ENCODE peak calls at places on chromosomes 6 and 20, in nine cellular contexts. B, A, G, Z, S, D, I, P and J are unnamed samples.

GRCh38 chr20:38201356-38201755 is 36.3 kb upstream of the TGM2 start:
- DNase-seq in A (peak), D (peak), S (peak), Z (peak), B (peak), G (peak), I (peak), P (no peak), J (peak)

GRCh38 chr6:170367241-170367640 is 60.7 kb downstream of the FAM120B start:
- DNase-seq in I (no peak), G (no peak), B (peak), A (no peak), P (no peak), S (no peak), D (no peak), Z (no peak), J (no peak)

GRCh38 chr6:71107935-71108420 is 151.1 kb upstream of the B3GAT2 start:
- DNase-seq in D (peak), S (peak), I (no peak), Z (peak), B (peak), A (peak), P (no peak), G (no peak), J (peak)

GRCh38 chr20:13325033-13325432 is 104.0 kb downstream of the ISM1 start:
- DNase-seq in B (peak), I (no peak), A (peak), G (no peak), D (peak), Z (no peak), P (no peak), S (no peak), J (no peak)

GRCh38 chr6:17665132-17665531 is 41.6 kb downstream of the NUP153 start:
- DNase-seq in S (no peak), B (no peak), Z (no peak), A (no peak), D (no peak), G (no peak), P (no peak), I (no peak), J (no peak)

GRCh38 chr20:31862506-31862905 is 7.8 kb downstream of the DUSP15 start:
- DNase-seq in G (no peak), D (no peak), I (peak), A (no peak), Z (no peak), S (no peak), B (no peak), P (no peak), J (no peak)

GRCh38 chr6:95203153-95203754 is 374.1 kb upstream of the MANEA start:
- DNase-seq in I (no peak), A (peak), D (peak), P (no peak), G (no peak), B (peak), S (peak), Z (peak), J (peak)

GRCh38 chr6:31657406-31658157 is 1.9 kb downstream of the APOM start:
- DNase-seq in I (no peak), A (no peak), Z (no peak), P (no peak), B (no peak), G (no peak), D (no peak), S (no peak), J (no peak)

GRCh38 chr6:39839445-39839844 is 47.3 kb downstream of the DAAM2 start:
- DNase-seq in S (no peak), I (no peak), P (no peak), Z (no peak), G (no peak), A (no peak), D (no peak), B (no peak), J (no peak)

GRCh38 chr6:118668761-118669411 is 17.5 kb upstream of the CEP85L start:
- DNase-seq in G (no peak), D (peak), Z (peak), B (peak), A (peak), I (no peak), S (no peak), P (no peak), J (peak)

GRCh38 chr6:27237089-27237723 is 10.3 kb upstream of the PRSS16 start:
- DNase-seq in I (no peak), P (peak), S (peak), B (peak), D (peak), A (peak), G (no peak), Z (no peak), J (peak)

GRCh38 chr20:31820228-31820627 is 1.1 kb downstream of the MYLK2 start:
- DNase-seq in A (no peak), B (no peak), Z (no peak), G (no peak), D (no peak), I (no peak), S (no peak), P (no peak), J (no peak)

GRCh38 chr20:52031206-52031573 is 160.4 kb downstream of the ZFP64 start:
- DNase-seq in I (no peak), G (no peak), D (no peak), A (no peak), P (no peak), B (peak), Z (peak), S (no peak), J (no peak)

GRCh38 chr6:41503841-41504525 is 42.2 kb upstream of the FOXP4 start:
- DNase-seq in P (no peak), I (no peak), D (peak), Z (no peak), A (peak), S (peak), G (no peak), B (peak), J (no peak)

GRCh38 chr6:16035488-16036080 is 93.3 kb upstream of the MYLIP start:
- DNase-seq in D (no peak), Z (no peak), P (no peak), G (no peak), I (no peak), A (no peak), S (no peak), B (no peak), J (no peak)

GRCh38 chr20:52004720-52005119 is 186.9 kb downstream of the ZFP64 start:
- DNase-seq in D (peak), B (peak), P (no peak), G (no peak), Z (no peak), I (no peak), A (peak), S (no peak), J (peak)

GRCh38 chr20:24669701-24670100 is 200.3 kb downstream of the SYNDIG1 start:
- DNase-seq in I (peak), S (no peak), D (no peak), Z (no peak), A (no peak), P (no peak), G (no peak), B (no peak), J (no peak)

GRCh38 chr6:119129968-119130484 is 51.6 kb upstream of the FAM184A start:
- DNase-seq in S (peak), Z (no peak), D (peak), G (no peak), B (peak), I (no peak), P (no peak), A (peak), J (peak)

GRCh38 chr6:130851026-130851425 is 23.8 kb downstream of the SMLR1 start:
- DNase-seq in P (no peak), D (no peak), Z (no peak), I (no peak), A (no peak), B (no peak), G (no peak), S (no peak), J (peak)

GRCh38 chr6:141309295-141309694 is 823.4 kb upstream of the GJE1 start:
- DNase-seq in A (peak), Z (no peak), I (no peak), B (no peak), S (no peak), P (no peak), D (peak), G (no peak), J (peak)

GRCh38 chr6:1527098-1527497 is 82.6 kb upstream of the FOXC1 start:
- DNase-seq in B (peak), Z (peak), S (peak), A (peak), G (no peak), D (peak), I (no peak), P (peak), J (peak)

GRCh38 chr20:25274481-25274880 is 26.6 kb downstream of the PYGB start:
- DNase-seq in G (peak), A (no peak), D (no peak), B (no peak), S (no peak), I (peak), P (no peak), Z (no peak), J (no peak)

GRCh38 chr20:57716202-57716601 is 6.4 kb upstream of the PMEPA1 start:
- DNase-seq in I (no peak), P (no peak), G (no peak), Z (no peak), A (peak), B (peak), S (peak), D (peak), J (peak)

GRCh38 chr6:15674690-15675386 is 12.0 kb upstream of the DTNBP1 start:
- DNase-seq in I (no peak), G (no peak), S (no peak), D (no peak), B (no peak), P (no peak), A (no peak), Z (no peak), J (no peak)

GRCh38 chr20:2005359-2005758 is 11.5 kb upstream of the PDYN start:
- DNase-seq in Z (no peak), A (no peak), D (no peak), P (no peak), S (no peak), B (peak), G (no peak), I (no peak), J (peak)

GRCh38 chr6:89409461-89410035 is 2.5 kb downstream of the RRAGD start:
- DNase-seq in I (no peak), Z (no peak), B (no peak), D (no peak), P (no peak), S (no peak), G (no peak), A (no peak), J (no peak)

GRCh38 chr20:32465092-32465900 is 107.2 kb downstream of the ASXL1 start:
- DNase-seq in Z (no peak), S (peak), D (peak), B (peak), G (peak), A (peak), I (peak), P (peak), J (peak)

GRCh38 chr6:93420163-93420806 is 926 bp upstream of the EPHA7 start:
- DNase-seq in B (no peak), P (no peak), G (no peak), A (no peak), Z (no peak), S (no peak), D (no peak), I (no peak), J (no peak)

GRCh38 chr6:127458817-127459216 is 372 bp downstream of the KIAA0408 start:
- DNase-seq in Z (no peak), P (no peak), I (peak), S (peak), G (peak), B (peak), A (peak), D (peak), J (peak)

GRCh38 chr20:16158090-16158975 is 414.9 kb downstream of the KIF16B start:
- DNase-seq in A (no peak), I (no peak), Z (no peak), D (no peak), S (no peak), G (no peak), P (no peak), B (no peak), J (no peak)

GRCh38 chr20:48550814-48551213 is 277.0 kb downstream of the PREX1 start:
- DNase-seq in I (no peak), D (no peak), S (no peak), Z (no peak), B (no peak), A (no peak), P (no peak), G (no peak), J (no peak)

GRCh38 chr6:113306552-113307145 is 550.5 kb upstream of the MARCKS start:
- DNase-seq in G (peak), A (peak), P (peak), D (peak), Z (no peak), S (peak), I (peak), B (no peak), J (peak)

DNA sequence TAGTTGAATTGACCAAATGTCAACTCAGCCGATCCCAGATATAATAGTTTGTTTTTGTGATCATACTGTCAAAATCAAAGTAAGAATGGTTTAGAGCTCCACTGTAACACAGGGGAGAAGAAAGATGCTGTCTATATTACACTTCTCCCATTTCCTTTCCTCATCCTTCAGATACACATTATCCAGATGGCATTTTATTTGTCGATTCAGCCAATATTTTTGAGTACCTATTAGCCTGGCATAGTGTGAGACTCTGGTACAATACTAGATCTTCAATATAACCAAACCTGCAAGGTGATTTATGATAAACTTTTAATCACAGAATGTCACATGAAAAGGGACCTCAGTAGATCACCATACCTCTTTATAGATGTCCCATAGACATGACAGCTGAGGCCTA is 1.7 kb downstream of the FBXO9 start:
- DNase-seq in D (no peak), Z (no peak), G (no peak), I (no peak), P (no peak), S (no peak), A (no peak), B (no peak), J (no peak)
- H3K4me3 ChIP-seq in D (no peak), Z (peak), G (peak), I (no peak), P (no peak), S (no peak), A (peak), B (no peak), J (peak)

DNA sequence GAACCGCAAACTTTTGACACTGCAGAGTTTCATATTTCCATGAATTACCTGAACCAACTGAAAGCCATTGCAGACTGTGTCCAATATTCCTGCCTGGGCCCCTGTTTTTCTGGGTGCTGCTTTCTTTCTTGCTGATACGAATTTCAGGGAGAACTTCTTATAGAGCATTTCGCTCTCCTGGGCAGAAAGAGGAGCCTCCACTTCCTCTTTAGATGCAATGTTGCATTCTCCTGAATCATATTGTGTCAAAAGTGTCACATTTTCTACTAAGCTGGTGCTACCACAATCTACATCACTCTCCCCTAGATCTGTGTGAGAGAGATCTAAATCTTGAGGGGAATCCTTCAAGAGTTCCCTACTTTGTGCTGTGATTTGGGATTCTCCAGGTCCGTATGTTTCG is 102.5 kb downstream of the DST start:
- DNase-seq in S (no peak), Z (no peak), I (no peak), G (no peak), D (no peak), P (no peak), B (no peak), A (no peak), J (no peak)
- H3K4me3 ChIP-seq in S (peak), Z (peak), I (no peak), G (peak), D (peak), P (peak), B (peak), A (peak), J (peak)

GRCh38 chr6:3742076-3742425 is 9.5 kb downstream of the PXDC1 start:
- DNase-seq in A (no peak), D (no peak), Z (no peak), G (no peak), S (no peak), B (no peak), P (no peak), I (no peak), J (no peak)

GRCh38 chr6:3744211-3744900 is 7.2 kb downstream of the PXDC1 start:
- DNase-seq in I (peak), B (no peak), A (peak), S (no peak), G (no peak), P (no peak), Z (no peak), D (peak), J (no peak)

GRCh38 chr6:3743541-3743940 is 8.0 kb downstream of the PXDC1 start:
- DNase-seq in P (no peak), D (no peak), I (peak), Z (no peak), A (no peak), S (no peak), G (no peak), B (no peak), J (no peak)

GRCh38 chr6:3741477-3741871 is 10.0 kb downstream of the PXDC1 start:
- DNase-seq in S (no peak), A (no peak), I (peak), B (no peak), D (no peak), G (no peak), P (no peak), Z (no peak), J (no peak)

GRCh38 chr6:3742426-3743344 is 8.8 kb downstream of the PXDC1 start:
- DNase-seq in P (peak), I (peak), B (peak), D (peak), G (peak), A (peak), S (peak), Z (no peak), J (peak)
- H3K4me3 ChIP-seq in P (no peak), I (no peak), B (no peak), D (peak), G (peak), A (peak), S (no peak), Z (no peak), J (no peak)

DNA sequence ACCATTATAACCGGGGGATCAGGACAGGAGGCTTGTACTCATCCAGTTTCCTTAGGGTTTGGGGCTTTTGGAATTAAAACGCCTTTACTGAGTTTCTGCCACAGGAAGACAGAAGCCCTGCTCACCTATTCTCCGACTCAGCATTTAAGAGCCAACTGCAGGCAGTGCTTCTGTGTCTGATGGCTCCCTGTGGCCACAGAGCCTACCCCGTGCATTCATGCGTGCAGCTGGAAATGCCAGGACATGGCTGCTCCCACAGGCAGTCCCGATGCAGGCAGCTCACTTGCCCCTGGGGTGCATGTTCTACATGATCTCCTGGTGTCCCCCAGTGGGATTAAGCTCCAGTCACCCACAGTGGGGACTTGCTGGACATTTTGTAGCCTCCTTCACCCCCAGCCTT is 22.2 kb downstream of the ZNF831 start:
- DNase-seq in A (no peak), Z (no peak), S (no peak), I (no peak), B (no peak), G (no peak), P (peak), D (no peak), J (no peak)
- H3K4me3 ChIP-seq in A (no peak), Z (no peak), S (no peak), I (no peak), B (no peak), G (no peak), P (no peak), D (no peak), J (no peak)

GRCh38 chr6:73648166-73648565 is 5.6 kb downstream of the SLC17A5 start:
- DNase-seq in Z (peak), B (peak), D (peak), A (no peak), S (no peak), G (no peak), P (no peak), I (no peak), J (peak)
- H3K4me3 ChIP-seq in Z (no peak), B (no peak), D (no peak), A (no peak), S (no peak), G (no peak), P (no peak), I (no peak), J (no peak)

DNA sequence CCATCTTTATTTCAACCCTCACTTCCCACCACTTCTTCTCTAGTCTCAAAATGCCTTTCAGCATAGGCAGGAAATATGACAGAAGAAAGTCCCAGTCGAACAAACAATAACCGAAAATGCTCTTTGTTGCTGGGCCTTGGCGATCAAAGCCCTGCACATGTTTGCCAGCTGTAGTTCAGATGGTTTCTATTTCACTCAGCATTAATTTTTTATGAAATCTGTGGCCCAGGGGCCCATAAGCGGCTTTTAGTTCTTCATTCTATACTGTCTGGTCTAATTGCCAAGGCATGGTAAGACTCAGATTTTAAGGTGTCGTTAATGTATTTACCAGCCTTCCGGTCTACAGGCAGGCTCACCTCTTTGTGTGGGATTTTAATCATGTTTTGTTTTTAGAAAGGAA is 10.9 kb upstream of the F13A1 start:
- DNase-seq in G (no peak), Z (no peak), S (no peak), A (no peak), D (no peak), P (no peak), B (no peak), I (no peak), J (no peak)
- H3K4me3 ChIP-seq in G (no peak), Z (no peak), S (no peak), A (no peak), D (no peak), P (no peak), B (no peak), I (no peak), J (no peak)

GRCh38 chr6:80523531-80523970 is 417.1 kb downstream of the BCKDHB start:
- DNase-seq in A (peak), Z (no peak), S (no peak), G (peak), P (no peak), D (peak), I (no peak), B (peak), J (no peak)
- H3K4me3 ChIP-seq in A (no peak), Z (no peak), S (no peak), G (no peak), P (no peak), D (no peak), I (no peak), B (no peak), J (no peak)